ENCODE peak calls at places on chromosome 11, in nine cellular contexts. T, V, N, P, E, I, Q, J and O are unnamed samples.

GRCh38 chr11:123174196-123175183 is 20.6 kb downstream of the CLMP start:
- DNase-seq in J (peak), E (peak), N (no peak), Q (peak), V (peak), I (peak), T (peak), P (peak), O (peak)

GRCh38 chr11:61960532-61960931 is 6.9 kb downstream of the FTH1 start:
- DNase-seq in N (no peak), E (no peak), V (no peak), Q (no peak), I (no peak), J (no peak), P (no peak), T (no peak), O (no peak)

GRCh38 chr11:7546324-7546791 is 32.6 kb downstream of the PPFIBP2 start:
- DNase-seq in N (peak), I (no peak), E (no peak), P (no peak), V (no peak), T (peak), Q (no peak), J (no peak), O (no peak)

GRCh38 chr11:134742228-134742612 is 330.2 kb upstream of the B3GAT1 start:
- DNase-seq in I (peak), T (no peak), E (no peak), P (no peak), Q (no peak), V (no peak), J (no peak), N (no peak), O (no peak)

GRCh38 chr11:80816454-80816847 is 1375.6 kb upstream of the TENM4 start:
- DNase-seq in P (no peak), T (no peak), V (no peak), J (no peak), Q (no peak), N (no peak), I (no peak), E (no peak), O (no peak)

GRCh38 chr11:21426931-21427330 is 757.5 kb downstream of the NELL1 start:
- DNase-seq in N (no peak), J (no peak), P (no peak), T (no peak), Q (no peak), V (no peak), I (no peak), E (no peak), O (no peak)

GRCh38 chr11:64090811-64091516 is 55.2 kb downstream of the FLRT1 start:
- DNase-seq in I (peak), T (peak), E (no peak), Q (no peak), V (peak), N (no peak), J (no peak), P (no peak), O (no peak)

GRCh38 chr11:84865791-84866535 is 761.2 kb downstream of the DLG2 start:
- DNase-seq in E (no peak), V (no peak), T (no peak), J (no peak), N (no peak), I (no peak), P (no peak), Q (no peak), O (no peak)

GRCh38 chr11:15716550-15716949 is 601.8 kb downstream of the INSC start:
- DNase-seq in N (no peak), J (no peak), Q (no peak), E (peak), I (peak), P (no peak), V (no peak), T (peak), O (no peak)

GRCh38 chr11:134289167-134289566 is 13.0 kb downstream of the GLB1L3 start:
- DNase-seq in I (no peak), E (no peak), Q (no peak), T (no peak), N (no peak), V (no peak), J (no peak), P (no peak), O (no peak)

GRCh38 chr11:1864216-1864615 is 11.3 kb downstream of the LSP1 start:
- DNase-seq in I (peak), P (no peak), J (no peak), N (no peak), Q (no peak), E (no peak), V (no peak), T (no peak), O (no peak)

GRCh38 chr11:36271794-36272409 is 17.3 kb downstream of the COMMD9 start:
- DNase-seq in J (no peak), Q (no peak), E (no peak), P (no peak), V (no peak), I (no peak), N (no peak), T (no peak), O (no peak)

GRCh38 chr11:100328626-100329340 is 358.3 kb upstream of the ARHGAP42 start:
- DNase-seq in T (peak), J (no peak), P (no peak), E (no peak), I (no peak), N (no peak), V (peak), Q (no peak), O (no peak)

GRCh38 chr11:64500176-64501013 is 90.6 kb upstream of the SLC22A12 start:
- DNase-seq in I (no peak), Q (no peak), N (no peak), V (no peak), E (no peak), J (no peak), P (no peak), T (no peak), O (no peak)

GRCh38 chr11:46012185-46012584 is 89.7 kb downstream of the LARGE2 start:
- DNase-seq in V (peak), N (no peak), P (no peak), E (no peak), T (no peak), Q (no peak), I (no peak), J (no peak), O (no peak)

GRCh38 chr11:45816614-45817013 is 11.7 kb downstream of the SLC35C1 start:
- DNase-seq in P (no peak), T (no peak), N (no peak), I (no peak), J (no peak), V (peak), Q (no peak), E (no peak), O (no peak)

GRCh38 chr11:72014761-72015320 is 16.1 kb downstream of the IL18BP start:
- DNase-seq in I (no peak), E (no peak), T (no peak), P (no peak), Q (no peak), J (no peak), N (no peak), V (no peak), O (no peak)

GRCh38 chr11:122204206-122204605 is 88.2 kb upstream of the BLID start:
- DNase-seq in I (no peak), V (no peak), E (no peak), J (no peak), T (no peak), P (no peak), N (no peak), Q (no peak), O (no peak)

GRCh38 chr11:33674035-33674814 is 26.4 kb downstream of the C11orf91 start:
- DNase-seq in I (peak), P (no peak), V (no peak), T (no peak), E (peak), N (no peak), J (peak), Q (no peak), O (no peak)

GRCh38 chr11:118175031-118175531 is 1.4 kb downstream of the SCN2B start:
- DNase-seq in I (peak), P (no peak), T (peak), N (peak), V (no peak), J (no peak), E (no peak), Q (no peak), O (peak)

GRCh38 chr11:68867067-68867466 is 25.4 kb upstream of the CPT1A start:
- DNase-seq in Q (no peak), I (no peak), V (no peak), T (no peak), J (no peak), N (no peak), E (no peak), P (no peak), O (no peak)

GRCh38 chr11:68865241-68865640 is 23.5 kb upstream of the CPT1A start:
- DNase-seq in Q (no peak), P (no peak), J (no peak), N (no peak), E (no peak), T (no peak), V (no peak), I (no peak), O (no peak)

GRCh38 chr11:68868221-68868620 is 26.5 kb upstream of the CPT1A start:
- DNase-seq in J (no peak), V (no peak), Q (no peak), I (no peak), P (no peak), N (no peak), E (no peak), T (no peak), O (no peak)

GRCh38 chr11:68872216-68873003 is 30.7 kb upstream of the CPT1A start:
- DNase-seq in N (peak), T (no peak), P (no peak), Q (no peak), J (peak), E (peak), V (no peak), I (peak), O (no peak)

DNA sequence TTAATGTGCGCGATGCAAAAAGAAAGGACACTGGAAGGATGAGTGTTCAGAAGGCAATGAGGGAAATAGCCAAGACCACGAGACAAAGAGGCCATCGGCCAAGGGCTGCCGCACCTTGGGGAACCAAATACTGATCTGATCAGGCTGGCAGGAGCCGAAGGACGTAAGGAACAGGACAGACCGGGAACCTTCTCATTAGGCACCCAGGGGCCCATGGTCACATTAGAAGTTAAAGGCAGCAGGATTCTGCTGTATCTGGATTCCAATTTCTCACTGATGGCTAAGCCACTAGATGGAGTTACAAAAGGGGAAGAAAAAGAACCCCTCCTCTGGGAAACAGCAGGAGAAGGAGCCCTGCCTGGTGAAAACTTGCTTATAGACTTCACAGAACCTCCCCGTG is 28.8 kb upstream of the CPT1A start:
- DNase-seq in P (no peak), V (peak), E (no peak), Q (no peak), N (peak), I (no peak), J (no peak), T (no peak), O (no peak)
- H3K4me3 ChIP-seq in P (no peak), V (peak), E (peak), Q (peak), N (peak), I (peak), J (peak), T (peak), O (no peak)

GRCh38 chr11:70082829-70083228 is 4.7 kb downstream of the ANO1 start:
- DNase-seq in P (no peak), N (no peak), E (no peak), V (no peak), Q (no peak), J (no peak), T (no peak), I (no peak), O (no peak)
- TF ChIP-seq CTCF in P (no peak), N (no peak), E (peak), V (peak), Q (no peak), J (no peak), T (no peak), I (no peak), O (peak)

DNA sequence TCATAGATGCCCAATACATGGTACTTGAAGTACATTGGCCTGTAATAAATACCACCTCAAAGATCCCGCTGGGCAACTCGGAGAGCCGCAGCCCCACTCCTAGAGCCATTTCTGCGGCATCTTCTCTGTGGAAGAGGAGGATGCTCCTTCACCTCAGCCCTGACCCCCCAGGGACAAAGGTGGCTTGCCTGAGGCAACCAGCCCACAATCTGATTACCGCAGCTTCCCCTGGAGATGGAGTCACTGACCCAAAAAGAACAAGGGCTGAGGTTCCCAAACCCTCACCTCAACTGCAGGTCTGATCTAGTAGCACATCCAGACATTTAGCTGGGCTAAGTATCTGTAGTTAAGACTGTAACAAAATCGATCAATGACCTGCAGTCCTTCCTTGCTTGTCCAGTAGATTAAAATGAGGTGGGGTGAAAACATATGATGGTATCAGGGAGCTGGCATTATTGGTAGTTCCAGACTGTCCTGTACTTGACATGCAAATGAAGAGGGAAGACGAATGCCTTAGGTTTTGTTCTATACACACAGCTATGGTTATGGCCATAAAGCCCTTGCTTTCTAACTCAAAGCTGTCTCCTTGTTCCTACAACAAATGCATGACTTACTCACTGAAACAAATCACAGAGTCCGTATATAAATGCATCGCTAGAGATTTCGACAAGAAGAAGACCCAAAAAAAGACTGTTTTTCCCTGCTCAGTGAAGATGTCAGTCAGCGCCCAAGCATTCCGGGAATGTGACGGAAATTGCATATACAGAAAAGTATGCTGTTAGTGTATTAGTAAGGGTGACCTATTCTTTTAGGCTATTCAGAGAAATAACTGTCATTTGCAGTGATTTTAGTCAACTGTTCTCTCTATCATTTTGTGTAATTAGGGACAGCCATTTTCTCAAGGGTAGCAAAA is 33.7 kb downstream of the C11orf71 start:
- DNase-seq in V (no peak), E (peak), N (no peak), T (peak), P (no peak), Q (no peak), I (peak), J (peak), O (peak)
- H3K4me3 ChIP-seq in V (no peak), E (no peak), N (no peak), T (no peak), P (no peak), Q (no peak), I (no peak), J (peak), O (no peak)

GRCh38 chr11:128774593-128774992 is 80.7 kb downstream of the FLI1 start:
- DNase-seq in V (no peak), T (no peak), E (no peak), I (no peak), N (no peak), P (no peak), J (no peak), Q (no peak), O (no peak)

GRCh38 chr11:128776088-128776433 is 82.2 kb downstream of the FLI1 start:
- DNase-seq in I (no peak), J (no peak), Q (no peak), T (no peak), V (no peak), N (no peak), P (no peak), E (no peak), O (no peak)

GRCh38 chr11:128775513-128775912 is 81.6 kb downstream of the FLI1 start:
- DNase-seq in N (no peak), T (no peak), I (peak), P (no peak), Q (no peak), V (no peak), E (no peak), J (no peak), O (no peak)

GRCh38 chr11:128777369-128778011 is 83.6 kb downstream of the FLI1 start:
- DNase-seq in N (no peak), E (no peak), P (no peak), V (peak), Q (no peak), I (no peak), J (no peak), T (no peak), O (no peak)

DNA sequence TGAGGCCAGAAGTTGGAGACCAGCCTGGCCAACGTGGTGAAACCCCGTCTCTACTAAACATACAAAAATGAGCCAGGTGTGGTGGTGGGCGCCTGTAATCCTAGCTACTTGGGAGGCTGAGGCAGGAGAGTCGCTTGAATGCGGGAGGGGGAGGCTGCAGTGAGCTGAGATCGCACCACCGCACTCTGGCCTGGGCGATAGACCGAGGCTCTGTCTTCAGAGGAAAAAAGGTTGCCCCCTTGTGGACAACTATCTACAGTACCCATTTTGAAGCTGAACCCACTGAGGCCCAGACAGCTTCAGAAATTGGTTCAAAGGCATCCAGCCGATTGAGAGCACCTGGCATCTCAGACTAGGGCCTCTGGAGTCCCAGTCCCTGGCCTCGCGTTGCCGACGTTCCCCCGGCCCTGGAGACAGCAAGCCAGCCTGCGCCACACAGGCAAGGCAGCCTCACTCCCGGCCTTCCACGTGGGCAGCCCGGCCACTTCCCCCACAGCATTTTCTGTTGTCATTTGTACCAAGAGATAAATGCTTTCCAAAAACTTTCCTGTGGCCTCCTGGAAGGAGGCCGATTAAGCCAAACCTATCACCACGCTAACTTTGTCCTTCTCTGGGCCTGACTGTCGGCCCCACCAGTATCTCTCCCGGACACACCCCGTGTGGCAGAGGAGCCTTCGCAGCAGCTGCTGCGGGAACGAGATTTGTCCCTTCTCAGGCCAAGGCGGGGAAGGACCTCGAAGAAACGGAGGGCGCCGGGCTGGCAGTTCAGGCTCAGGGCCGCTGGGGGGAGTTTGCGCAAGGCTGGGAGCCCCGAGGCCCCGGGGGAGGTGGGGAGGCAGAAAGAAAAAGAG is 82.8 kb downstream of the FLI1 start:
- DNase-seq in P (no peak), I (peak), N (no peak), Q (no peak), J (no peak), V (peak), E (no peak), T (peak), O (no peak)
- TF ChIP-seq CTCF in P (no peak), I (peak), N (no peak), Q (no peak), J (peak), V (peak), E (peak), T (peak), O (peak)

GRCh38 chr11:116932182-116932581 is 94.8 kb upstream of the APOA1 start:
- DNase-seq in J (no peak), T (no peak), P (no peak), Q (no peak), I (no peak), E (no peak), V (no peak), N (no peak), O (no peak)
- H3K4me3 ChIP-seq in J (no peak), T (no peak), P (no peak), Q (no peak), I (no peak), E (no peak), V (no peak), N (no peak), O (no peak)

GRCh38 chr11:57763568-57763967 is 2.0 kb downstream of the CTNND1 start:
- DNase-seq in N (peak), P (no peak), J (no peak), Q (no peak), V (peak), E (no peak), T (peak), I (peak), O (no peak)
- TF ChIP-seq CTCF in N (peak), P (no peak), J (peak), Q (peak), V (peak), E (peak), T (peak), I (peak), O (peak)

GRCh38 chr11:13339196-13340153 is 61.9 kb downstream of the BMAL1 start:
- DNase-seq in I (peak), N (peak), P (peak), Q (no peak), J (peak), V (no peak), T (peak), E (peak), O (peak)
- H3K4me3 ChIP-seq in I (no peak), N (no peak), P (no peak), Q (no peak), J (no peak), V (no peak), T (no peak), E (no peak), O (no peak)